ENCODE peak calls at places on chromosomes 12 and 14, in four cellular contexts. O, E, Y and S are unnamed samples. For H3K4me1, the result is how much of the 10 kb centered on the place peaks cover.

GRCh38 chr12:111546758-111547383 is 52.2 kb downstream of the ATXN2 start:
- DNase-seq in O (no peak), E (no peak), Y (no peak), S (no peak)

GRCh38 chr14:25095784-25096390 is 45.9 kb upstream of the STXBP6 start:
- DNase-seq in E (no peak), Y (no peak), O (no peak), S (no peak)

GRCh38 chr12:6790496-6791150 is 1.3 kb downstream of the CD4 start:
- DNase-seq in O (no peak), E (no peak), Y (no peak), S (no peak)

GRCh38 chr12:93229494-93230310 is 148.0 kb upstream of the NUDT4 start:
- DNase-seq in O (no peak), E (no peak), Y (no peak), S (no peak)

GRCh38 chr14:92121207-92121669 is 268 bp downstream of the NDUFB1 start:
- DNase-seq in E (peak), Y (peak), O (peak), S (peak)

GRCh38 chr12:92574046-92574783 is 128.6 kb upstream of the PLEKHG7 start:
- DNase-seq in O (no peak), E (no peak), Y (no peak), S (peak)

GRCh38 chr14:93902619-93903307 is 24.4 kb upstream of the FAM181A start:
- DNase-seq in E (no peak), O (no peak), Y (no peak), S (no peak)

GRCh38 chr12:80580254-80580653 is 127.2 kb upstream of the MYF6 start:
- DNase-seq in O (no peak), Y (no peak), E (no peak), S (no peak)

GRCh38 chr14:34322940-34323418 is 139.1 kb downstream of the SPTSSA start:
- DNase-seq in O (peak), E (peak), Y (peak), S (peak)

GRCh38 chr12:49451468-49452259 is 84.4 kb downstream of the SPATS2 start:
- DNase-seq in E (no peak), O (no peak), Y (no peak), S (no peak)

GRCh38 chr14:44963775-44964380 is 1.9 kb downstream of the TOGARAM1 start:
- DNase-seq in E (no peak), O (no peak), Y (no peak), S (no peak)

GRCh38 chr12:2092890-2093289 is 40.1 kb downstream of the CACNA1C start:
- DNase-seq in O (no peak), Y (no peak), E (no peak), S (no peak)

GRCh38 chr12:56634242-56634836 is 4.2 kb upstream of the BAZ2A start:
- DNase-seq in E (peak), Y (peak), O (no peak), S (peak)

GRCh38 chr14:45135181-45135580 is 549 bp upstream of the FANCM start:
- DNase-seq in Y (no peak), O (no peak), E (no peak), S (no peak)

DNA sequence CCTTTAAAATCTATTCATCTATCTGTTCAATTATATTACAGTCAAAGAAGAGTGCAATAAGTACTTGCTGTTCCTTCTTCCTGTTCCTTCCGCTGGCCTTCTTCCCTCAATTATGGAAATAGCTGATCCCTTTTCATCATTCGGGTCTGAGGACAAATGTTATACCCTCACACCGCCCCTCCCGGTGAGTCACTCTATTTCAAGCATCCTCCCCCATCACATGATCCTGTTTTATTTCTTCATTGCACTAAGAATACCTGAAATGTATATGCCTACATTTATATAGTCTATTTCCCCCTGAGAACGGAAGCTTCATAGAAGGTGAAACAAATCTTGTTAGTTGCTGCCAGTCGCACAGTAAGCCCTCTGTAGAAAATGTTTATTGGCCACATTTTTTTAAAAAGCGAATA is 2.5 kb downstream of the SLC38A1 start:
- DNase-seq in Y (no peak), O (no peak), E (peak), S (no peak)
- TF ChIP-seq POLR2A in Y (no peak), O (no peak), E (no peak), S (no peak)

GRCh38 chr14:73717998-73718741 is 4.0 kb upstream of the PNMA1 start:
- DNase-seq in Y (peak), E (peak), O (peak), S (no peak)
- H3K27ac ChIP-seq in Y (peak), E (peak), O (peak), S (no peak)

DNA sequence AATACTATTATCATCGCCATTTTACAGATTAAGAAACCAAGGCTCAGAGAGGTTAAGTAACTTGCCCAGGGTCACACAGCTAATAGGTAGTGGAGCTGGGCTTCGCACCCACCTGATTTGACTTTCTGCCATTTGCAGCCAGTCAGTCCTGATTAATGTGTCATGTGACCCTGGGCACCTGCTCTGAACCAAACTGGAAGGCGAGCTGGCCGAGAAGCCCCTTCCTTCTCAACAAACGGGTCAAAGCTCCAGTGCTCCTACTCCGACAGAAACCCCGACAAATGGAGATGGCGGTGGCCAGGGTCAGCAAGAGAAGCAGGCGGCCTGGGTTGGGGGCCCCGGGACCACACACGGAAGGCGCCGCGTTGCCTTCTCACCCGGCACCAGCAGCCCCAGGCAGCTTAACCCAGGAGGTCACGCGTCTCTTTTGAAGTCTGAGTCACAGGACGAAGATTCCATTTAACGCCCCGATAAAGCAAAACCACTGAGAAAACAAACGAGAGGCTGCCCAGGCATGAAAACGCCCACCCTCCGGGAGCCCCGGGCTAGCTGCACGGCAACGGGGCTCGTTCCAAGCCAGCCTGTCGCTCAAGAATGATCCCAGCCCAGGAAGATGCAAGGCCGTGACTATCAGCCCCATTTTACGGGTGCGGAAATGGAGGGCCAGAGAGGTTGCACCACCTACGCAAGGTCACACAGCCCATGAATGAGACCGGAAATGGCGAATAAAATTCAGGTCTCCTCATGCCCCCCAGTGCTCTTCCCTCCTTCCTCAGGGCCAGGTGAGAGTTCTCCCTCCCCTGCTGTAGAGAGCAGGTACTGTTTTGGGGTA is 124.8 kb downstream of the SCARB1 start:
- DNase-seq in O (no peak), E (no peak), Y (no peak), S (no peak)
- H3K4me1 ChIP-seq in O (under half), E (under half), Y (under half), S (under half)

GRCh38 chr12:102351326-102351725 is 129.0 kb downstream of the IGF1 start:
- DNase-seq in O (no peak), Y (no peak), E (no peak), S (no peak)
- TF ChIP-seq POLR2A in O (no peak), Y (no peak), E (no peak), S (no peak)

DNA sequence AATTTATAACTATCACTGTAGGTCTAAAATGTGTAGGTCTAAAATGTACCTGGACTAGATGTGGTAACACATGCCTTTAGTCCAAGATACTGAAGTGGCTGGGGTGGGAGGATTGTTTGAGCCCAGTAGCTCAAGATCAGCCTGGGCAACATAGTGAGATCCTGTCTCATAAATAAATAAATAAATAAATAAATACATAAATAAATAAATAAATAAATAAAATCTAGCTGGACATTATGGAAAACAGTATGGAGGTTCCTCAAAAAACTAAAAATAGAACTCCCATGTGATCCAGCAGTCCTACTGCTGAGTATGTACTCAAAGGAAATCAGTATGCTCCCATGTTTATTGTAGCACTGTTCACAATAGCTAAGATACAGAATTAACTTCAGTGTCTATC is 24.0 kb downstream of the PDE3A start:
- DNase-seq in O (no peak), E (no peak), Y (no peak), S (no peak)
- H3K27ac ChIP-seq in O (no peak), E (no peak), Y (no peak), S (no peak)

GRCh38 chr12:58421990-58422389 is 480.6 kb downstream of the ATP23 start:
- DNase-seq in E (no peak), Y (no peak), O (no peak), S (no peak)
- H3K4me1 ChIP-seq in E (under half), Y (under half), O (under half), S (under half)

DNA sequence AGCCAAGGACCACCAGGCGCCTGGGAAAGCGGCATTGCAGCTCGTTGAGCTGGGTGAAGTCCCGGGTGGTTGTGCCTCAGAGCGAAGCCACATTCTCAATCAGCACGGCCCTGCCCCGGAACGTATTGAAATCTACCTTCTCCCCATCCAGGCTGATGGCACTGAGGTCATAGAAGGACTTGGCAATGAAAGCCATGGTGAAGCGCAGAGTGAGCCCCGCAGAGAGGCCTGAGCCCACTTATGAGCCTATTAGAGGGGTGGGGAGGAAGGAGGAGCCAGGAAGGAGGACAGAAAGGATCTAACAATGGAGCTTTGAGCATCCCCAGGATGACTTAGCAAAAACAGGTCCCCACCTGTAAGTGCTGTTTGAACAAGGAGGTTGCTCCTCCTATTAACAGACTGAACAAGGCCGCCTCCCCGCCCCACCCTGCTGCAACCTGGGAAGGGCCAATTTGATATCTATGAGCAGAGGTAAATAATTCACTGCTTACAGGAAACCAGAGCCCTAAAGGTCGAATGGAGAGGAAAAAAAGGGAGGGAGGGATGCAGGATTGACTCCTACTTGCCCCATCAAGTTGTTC is at the start of gene GPX2:
- DNase-seq in O (no peak), Y (no peak), E (no peak), S (peak)
- TF ChIP-seq POLR2A in O (peak), Y (no peak), E (no peak), S (peak)

GRCh38 chr12:75792687-75793086 is 238.9 kb downstream of the PHLDA1 start:
- DNase-seq in Y (no peak), E (no peak), O (no peak), S (no peak)

GRCh38 chr12:75795125-75795524 is 236.5 kb downstream of the PHLDA1 start:
- DNase-seq in Y (no peak), E (no peak), O (no peak), S (no peak)

GRCh38 chr12:75784591-75784990 is 247.0 kb downstream of the PHLDA1 start:
- DNase-seq in O (peak), E (no peak), Y (peak), S (peak)

GRCh38 chr12:75786071-75786470 is 245.5 kb downstream of the PHLDA1 start:
- DNase-seq in O (no peak), E (no peak), Y (no peak), S (no peak)

GRCh38 chr12:75790219-75790618 is 241.4 kb downstream of the PHLDA1 start:
- DNase-seq in Y (no peak), O (no peak), E (no peak), S (no peak)
- H3K27ac ChIP-seq in Y (no peak), O (no peak), E (no peak), S (no peak)